ENCODE peak calls at places on chromosomes 6 and 20, in eight cellular contexts. F is endothelial cell of umbilical vein, M is astrocyte of the spinal cord, P is lower lobe of right lung, H is upper lobe of right lung, G is lower leg skin, C is cardiac fibroblast, K is psoas muscle. A is an unnamed sample.

GRCh38 chr6:11133281-11133680 is 21.8 kb upstream of the ERVFRD-1 start:
- DNase-seq in K (no peak), M (no peak), P (no peak), C (peak), H (no peak), F (peak), G (no peak), A (no peak)

GRCh38 chr6:13614126-13614925 is 809 bp upstream of the NOL7 start:
- DNase-seq in H (peak), M (no peak), K (peak), P (peak), F (no peak), G (no peak), C (peak), A (peak)

GRCh38 chr6:73372516-73372915 is 2.8 kb upstream of the OOEP start:
- DNase-seq in M (no peak), H (no peak), K (no peak), C (no peak), P (no peak), F (no peak), G (no peak), A (no peak)

GRCh38 chr6:70221025-70221714 is 81.7 kb downstream of the COL9A1 start:
- DNase-seq in K (no peak), P (no peak), H (no peak), G (no peak), F (peak), M (peak), C (peak), A (no peak)

GRCh38 chr6:53335224-53335994 is 13.3 kb downstream of the ELOVL5 start:
- DNase-seq in M (no peak), K (no peak), H (no peak), G (no peak), F (no peak), P (peak), C (no peak), A (no peak)

GRCh38 chr20:34713194-34713943 is 9.2 kb downstream of the TP53INP2 start:
- DNase-seq in F (peak), M (peak), C (peak), G (peak), K (no peak), H (no peak), P (no peak), A (no peak)

GRCh38 chr6:114844359-114844758 is 501.5 kb upstream of the HS3ST5 start:
- DNase-seq in F (no peak), P (no peak), K (no peak), C (no peak), H (no peak), M (no peak), G (no peak), A (no peak)

GRCh38 chr6:47405273-47405672 is 72.3 kb upstream of the CD2AP start:
- DNase-seq in M (no peak), H (no peak), C (no peak), G (no peak), K (no peak), F (no peak), P (no peak), A (no peak)

GRCh38 chr20:33423141-33423834 is 20.3 kb downstream of the SNTA1 start:
- DNase-seq in P (no peak), K (peak), G (peak), C (peak), M (peak), H (no peak), F (no peak), A (no peak)

GRCh38 chr6:9659848-9660247 is 755.0 kb downstream of the TFAP2A start:
- DNase-seq in P (no peak), K (peak), G (no peak), M (no peak), C (no peak), F (no peak), H (no peak), A (no peak)

GRCh38 chr20:5844063-5844681 is 94.0 kb downstream of the SHLD1 start:
- DNase-seq in F (no peak), K (no peak), C (peak), G (no peak), M (peak), P (no peak), H (no peak), A (no peak)

GRCh38 chr6:109690740-109691687 is at the start of the genes AK9 and FIG4:
- DNase-seq in F (peak), K (peak), C (peak), M (peak), P (peak), G (peak), H (peak), A (peak)

GRCh38 chr6:109696355-109696754 is 5.3 kb downstream of the FIG4 start:
- DNase-seq in F (no peak), M (no peak), G (no peak), C (no peak), P (no peak), H (no peak), K (no peak), A (no peak)

GRCh38 chr6:109693128-109693527 is 2.0 kb downstream of the FIG4 start:
- DNase-seq in F (no peak), H (no peak), K (no peak), M (no peak), P (no peak), G (no peak), C (no peak), A (no peak)

GRCh38 chr6:109690373-109690739 is 646 bp downstream of the AK9 start:
- DNase-seq in C (no peak), M (no peak), F (no peak), G (peak), P (peak), H (peak), K (peak), A (peak)

GRCh38 chr6:109695468-109695867 is 4.4 kb downstream of the FIG4 start:
- DNase-seq in H (no peak), K (no peak), G (no peak), P (no peak), C (peak), F (peak), M (no peak), A (no peak)
- TF ChIP-seq CTCF in H (no peak), K (no peak), G (no peak), P (no peak), C (no peak), F (peak), M (peak), A (peak)

DNA sequence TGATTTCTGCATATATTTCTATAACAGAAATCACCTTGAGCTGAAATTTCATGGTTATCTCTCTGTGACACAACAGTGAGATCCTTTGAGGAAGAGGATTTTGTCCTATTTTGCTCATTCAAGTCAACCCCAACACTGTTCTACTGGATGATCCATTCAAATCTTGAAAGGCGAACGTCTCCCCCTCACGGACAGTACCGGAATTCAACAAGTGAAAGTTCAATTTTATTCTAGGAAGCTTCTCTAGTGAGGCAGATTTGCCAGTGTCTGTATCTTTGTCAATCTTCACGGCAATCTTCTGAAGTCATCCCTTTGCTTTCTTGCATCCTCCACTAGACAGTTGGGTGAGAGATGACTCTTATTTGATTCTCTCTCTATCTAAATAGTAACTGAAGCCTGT is 91.7 kb upstream of the PDE7B start:
- DNase-seq in F (peak), H (no peak), K (no peak), M (peak), G (no peak), C (peak), P (no peak), A (no peak)
- TF ChIP-seq CTCF in F (no peak), H (no peak), K (no peak), M (peak), G (no peak), C (peak), P (no peak), A (no peak)

GRCh38 chr20:38872491-38873049 is 53.6 kb upstream of the FAM83D start:
- DNase-seq in C (no peak), M (no peak), P (no peak), G (no peak), K (no peak), F (no peak), H (no peak), A (no peak)
- TF ChIP-seq CTCF in C (no peak), M (no peak), P (no peak), G (no peak), K (no peak), F (no peak), H (no peak), A (no peak)

GRCh38 chr6:3380344-3381232 is 76.3 kb downstream of the SLC22A23 start:
- DNase-seq in G (no peak), M (no peak), F (no peak), K (no peak), H (peak), C (no peak), P (peak), A (no peak)
- TF ChIP-seq CTCF in G (no peak), M (no peak), F (no peak), K (no peak), H (no peak), C (no peak), P (no peak), A (no peak)

GRCh38 chr20:61876931-61877330 is 188.8 kb downstream of the TAF4 start:
- DNase-seq in H (no peak), K (no peak), M (no peak), G (no peak), F (no peak), P (no peak), C (no peak), A (no peak)
- TF ChIP-seq CTCF in H (no peak), K (no peak), M (no peak), G (no peak), F (no peak), P (no peak), C (no peak), A (no peak)

GRCh38 chr20:58246346-58246745 is 17.9 kb upstream of the ANKRD60 start:
- DNase-seq in P (no peak), M (peak), C (peak), K (no peak), H (no peak), G (no peak), F (peak), A (no peak)
- TF ChIP-seq CTCF in P (no peak), M (peak), C (peak), K (peak), H (no peak), G (no peak), F (peak), A (peak)

GRCh38 chr6:142301421-142302391 is at the start of gene ADGRG6:
- DNase-seq in H (peak), P (peak), M (peak), G (peak), C (peak), K (peak), F (peak), A (peak)
- TF ChIP-seq CTCF in H (no peak), P (no peak), M (no peak), G (no peak), C (no peak), K (no peak), F (no peak), A (peak)

GRCh38 chr6:20038385-20038784 is 173.9 kb downstream of the MBOAT1 start:
- DNase-seq in P (no peak), K (no peak), H (no peak), F (no peak), C (no peak), M (no peak), G (no peak), A (no peak)

GRCh38 chr6:20033697-20034407 is 178.4 kb downstream of the MBOAT1 start:
- DNase-seq in H (no peak), G (no peak), M (no peak), P (no peak), F (no peak), K (no peak), C (no peak), A (no peak)

GRCh38 chr6:20034408-20034769 is 177.9 kb downstream of the MBOAT1 start:
- DNase-seq in K (no peak), P (no peak), F (no peak), H (no peak), G (no peak), M (no peak), C (no peak), A (no peak)

DNA sequence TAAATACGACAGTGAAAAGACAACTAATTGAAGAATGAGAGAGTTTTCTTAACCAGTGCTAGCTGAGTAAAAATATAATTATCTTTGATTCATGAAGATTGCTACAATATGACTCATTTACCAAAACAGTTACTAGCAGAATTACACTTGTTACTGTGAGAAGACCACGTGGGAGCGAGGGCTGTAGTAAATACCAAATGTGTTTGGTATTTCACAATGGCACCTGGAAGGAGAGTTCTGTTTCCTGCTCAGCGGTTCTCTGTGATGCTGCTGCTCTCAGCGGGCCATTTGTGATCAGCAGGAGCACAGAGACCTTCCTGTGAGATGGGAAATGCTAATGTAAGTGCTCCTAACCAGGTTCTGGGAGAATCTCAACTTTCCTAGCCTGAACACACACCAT is 173.5 kb downstream of the MBOAT1 start:
- DNase-seq in C (no peak), H (no peak), M (no peak), G (no peak), K (no peak), P (no peak), F (no peak), A (no peak)
- TF ChIP-seq CTCF in C (no peak), H (no peak), M (no peak), G (no peak), K (no peak), P (no peak), F (no peak), A (no peak)

GRCh38 chr20:19249515-19249914 is 37.1 kb downstream of the SLC24A3 start:
- DNase-seq in C (peak), F (no peak), H (no peak), P (no peak), G (no peak), K (no peak), M (no peak), A (no peak)
- TF ChIP-seq CTCF in C (no peak), F (no peak), H (peak), P (no peak), G (no peak), K (no peak), M (no peak), A (no peak)